ENCODE peak calls at places on chromosomes 16 and 17, in seven cellular contexts. One of them, this sample, is unnamed.

GRCh38 chr16:88510091-88510719 is 57.1 kb downstream of the ZFPM1 start:
- DNase-seq in CD4-positive, CD25-positive, alpha-beta regulatory T cell: no peak
- DNase-seq in SJCRH30: peak; percentile 75
- DNase-seq in HuH-7: no peak
- DNase-seq in endodermal cell: no peak
- DNase-seq in NCI-H446: no peak
- DNase-seq in T-cell: no peak
- DNase-seq in this sample: no peak

GRCh38 chr16:23807028-23807427 is 28.8 kb upstream of the PRKCB start:
- DNase-seq in HuH-7: no peak
- DNase-seq in endodermal cell: no peak
- DNase-seq in NCI-H446: no peak
- DNase-seq in SJCRH30: no peak
- DNase-seq in T-cell: no peak
- DNase-seq in CD4-positive, CD25-positive, alpha-beta regulatory T cell: no peak
- DNase-seq in this sample: no peak

GRCh38 chr17:79950711-79951110 is 85.0 kb downstream of the TBC1D16 start:
- DNase-seq in CD4-positive, CD25-positive, alpha-beta regulatory T cell: no peak
- DNase-seq in endodermal cell: peak; percentile 81
- DNase-seq in HuH-7: peak; percentile 90
- DNase-seq in SJCRH30: no peak
- DNase-seq in T-cell: no peak
- DNase-seq in NCI-H446: no peak
- DNase-seq in this sample: peak; percentile 55

GRCh38 chr17:83073389-83074063 is 5.9 kb upstream of the METRNL start:
- DNase-seq in CD4-positive, CD25-positive, alpha-beta regulatory T cell: no peak
- DNase-seq in endodermal cell: no peak
- DNase-seq in SJCRH30: peak; percentile 57
- DNase-seq in T-cell: no peak
- DNase-seq in NCI-H446: no peak
- DNase-seq in HuH-7: no peak
- DNase-seq in this sample: no peak

GRCh38 chr17:82241926-82242697 is 13.3 kb downstream of the SLC16A3 start:
- DNase-seq in NCI-H446: no peak
- DNase-seq in T-cell: no peak
- DNase-seq in endodermal cell: no peak
- DNase-seq in SJCRH30: no peak
- DNase-seq in HuH-7: no peak
- DNase-seq in CD4-positive, CD25-positive, alpha-beta regulatory T cell: no peak
- DNase-seq in this sample: no peak

GRCh38 chr16:4538067-4538385 is 547 bp downstream of the CDIP1 start:
- DNase-seq in HuH-7: no peak
- DNase-seq in SJCRH30: no peak
- DNase-seq in T-cell: no peak
- DNase-seq in NCI-H446: peak; percentile 51
- DNase-seq in endodermal cell: no peak
- DNase-seq in CD4-positive, CD25-positive, alpha-beta regulatory T cell: no peak
- DNase-seq in this sample: peak; percentile 35

GRCh38 chr17:336110-337021 is 16.2 kb downstream of the RPH3AL start:
- DNase-seq in NCI-H446: no peak
- DNase-seq in SJCRH30: peak; percentile 64
- DNase-seq in T-cell: peak; percentile 58
- DNase-seq in endodermal cell: peak; percentile 70
- DNase-seq in HuH-7: no peak
- DNase-seq in CD4-positive, CD25-positive, alpha-beta regulatory T cell: peak; percentile 23
- DNase-seq in this sample: no peak

GRCh38 chr17:2709173-2709661 is 2.3 kb downstream of the CLUH start:
- DNase-seq in HuH-7: no peak
- DNase-seq in NCI-H446: no peak
- DNase-seq in endodermal cell: peak; percentile 72
- DNase-seq in SJCRH30: no peak
- DNase-seq in T-cell: no peak
- DNase-seq in CD4-positive, CD25-positive, alpha-beta regulatory T cell: peak; percentile 17
- DNase-seq in this sample: peak; percentile 70

GRCh38 chr16:57764341-57765159 is 29.0 kb downstream of the KATNB1 start:
- DNase-seq in T-cell: peak; percentile 5
- DNase-seq in CD4-positive, CD25-positive, alpha-beta regulatory T cell: peak; percentile 13
- DNase-seq in NCI-H446: no peak
- DNase-seq in endodermal cell: peak; percentile 96
- DNase-seq in SJCRH30: peak; percentile 82
- DNase-seq in HuH-7: peak; percentile 37
- DNase-seq in this sample: peak; percentile 92

GRCh38 chr17:78019367-78019975 is 61.0 kb downstream of the TNRC6C start:
- DNase-seq in SJCRH30: no peak
- DNase-seq in endodermal cell: no peak
- DNase-seq in NCI-H446: peak; percentile 38
- DNase-seq in T-cell: no peak
- DNase-seq in CD4-positive, CD25-positive, alpha-beta regulatory T cell: peak; percentile 71
- DNase-seq in HuH-7: no peak
- DNase-seq in this sample: no peak

GRCh38 chr17:15092762-15093161 is 172.4 kb downstream of the PMP22 start:
- DNase-seq in endodermal cell: peak; percentile 13
- DNase-seq in T-cell: no peak
- DNase-seq in CD4-positive, CD25-positive, alpha-beta regulatory T cell: no peak
- DNase-seq in SJCRH30: no peak
- DNase-seq in HuH-7: no peak
- DNase-seq in NCI-H446: no peak
- DNase-seq in this sample: no peak

GRCh38 chr16:29815032-29815721 is 775 bp upstream of the PAGR1 start:
- DNase-seq in endodermal cell: peak; percentile 64
- DNase-seq in CD4-positive, CD25-positive, alpha-beta regulatory T cell: no peak
- DNase-seq in SJCRH30: no peak
- DNase-seq in HuH-7: no peak
- DNase-seq in T-cell: no peak
- DNase-seq in NCI-H446: peak; percentile 50
- DNase-seq in this sample: peak; percentile 55

GRCh38 chr17:66344473-66344872 is 42.1 kb downstream of the PRKCA start:
- DNase-seq in CD4-positive, CD25-positive, alpha-beta regulatory T cell: no peak
- DNase-seq in NCI-H446: no peak
- DNase-seq in T-cell: no peak
- DNase-seq in endodermal cell: no peak
- DNase-seq in HuH-7: no peak
- DNase-seq in SJCRH30: no peak
- DNase-seq in this sample: no peak

GRCh38 chr17:30957741-30958140 is 13.1 kb upstream of the RNF135 start:
- DNase-seq in T-cell: no peak
- DNase-seq in HuH-7: no peak
- DNase-seq in CD4-positive, CD25-positive, alpha-beta regulatory T cell: no peak
- DNase-seq in endodermal cell: no peak
- DNase-seq in SJCRH30: no peak
- DNase-seq in NCI-H446: no peak
- DNase-seq in this sample: no peak

GRCh38 chr16:25501530-25502255 is 190.1 kb upstream of the HS3ST4 start:
- DNase-seq in endodermal cell: peak; percentile 54
- DNase-seq in NCI-H446: no peak
- DNase-seq in SJCRH30: no peak
- DNase-seq in CD4-positive, CD25-positive, alpha-beta regulatory T cell: no peak
- DNase-seq in T-cell: no peak
- DNase-seq in HuH-7: no peak
- DNase-seq in this sample: no peak

GRCh38 chr16:82735696-82736095 is 108.9 kb downstream of the CDH13 start:
- DNase-seq in CD4-positive, CD25-positive, alpha-beta regulatory T cell: no peak
- DNase-seq in NCI-H446: no peak
- DNase-seq in HuH-7: no peak
- DNase-seq in SJCRH30: no peak
- DNase-seq in T-cell: no peak
- DNase-seq in endodermal cell: no peak
- DNase-seq in this sample: no peak

GRCh38 chr16:20966746-20967145 is 66.2 kb downstream of the LYRM1 start:
- DNase-seq in CD4-positive, CD25-positive, alpha-beta regulatory T cell: no peak
- DNase-seq in HuH-7: no peak
- DNase-seq in SJCRH30: no peak
- DNase-seq in endodermal cell: no peak
- DNase-seq in NCI-H446: no peak
- DNase-seq in T-cell: no peak
- DNase-seq in this sample: no peak

GRCh38 chr16:51510416-51510815 is 359.3 kb upstream of the SALL1 start:
- DNase-seq in CD4-positive, CD25-positive, alpha-beta regulatory T cell: no peak
- DNase-seq in NCI-H446: no peak
- DNase-seq in endodermal cell: no peak
- DNase-seq in T-cell: no peak
- DNase-seq in SJCRH30: no peak
- DNase-seq in HuH-7: no peak
- DNase-seq in this sample: no peak

GRCh38 chr17:66040402-66040801 is 151.5 kb downstream of the CEP112 start:
- DNase-seq in T-cell: no peak
- DNase-seq in endodermal cell: peak; percentile 65
- DNase-seq in HuH-7: no peak
- DNase-seq in CD4-positive, CD25-positive, alpha-beta regulatory T cell: no peak
- DNase-seq in NCI-H446: no peak
- DNase-seq in SJCRH30: no peak
- DNase-seq in this sample: peak; percentile 6

GRCh38 chr16:1206326-1206725 is 18.7 kb downstream of the TPSG1 start:
- DNase-seq in T-cell: no peak
- DNase-seq in NCI-H446: no peak
- DNase-seq in CD4-positive, CD25-positive, alpha-beta regulatory T cell: no peak
- DNase-seq in SJCRH30: no peak
- DNase-seq in HuH-7: no peak
- DNase-seq in endodermal cell: peak; percentile 66
- DNase-seq in this sample: no peak

GRCh38 chr17:72402727-72403210 is 281.9 kb downstream of the SOX9 start:
- DNase-seq in NCI-H446: no peak
- DNase-seq in endodermal cell: no peak
- DNase-seq in SJCRH30: no peak
- DNase-seq in CD4-positive, CD25-positive, alpha-beta regulatory T cell: no peak
- DNase-seq in HuH-7: no peak
- DNase-seq in T-cell: no peak
- DNase-seq in this sample: no peak

GRCh38 chr16:87789437-87790277 is 23.9 kb upstream of the KLHDC4 start:
- DNase-seq in T-cell: no peak
- DNase-seq in HuH-7: peak; percentile 75
- DNase-seq in endodermal cell: no peak
- DNase-seq in SJCRH30: peak; percentile 43
- DNase-seq in CD4-positive, CD25-positive, alpha-beta regulatory T cell: no peak
- DNase-seq in NCI-H446: no peak
- DNase-seq in this sample: peak; percentile 66

GRCh38 chr17:14304876-14305636 is 4.2 kb downstream of the HS3ST3B1 start:
- DNase-seq in T-cell: no peak
- DNase-seq in NCI-H446: no peak
- DNase-seq in CD4-positive, CD25-positive, alpha-beta regulatory T cell: peak; percentile 36
- DNase-seq in SJCRH30: peak; percentile 30
- DNase-seq in HuH-7: no peak
- DNase-seq in endodermal cell: peak; percentile 78
- DNase-seq in this sample: peak; percentile 32

GRCh38 chr16:78925071-78925714 is 675.3 kb downstream of the MAF start:
- DNase-seq in SJCRH30: peak; percentile 6
- DNase-seq in T-cell: peak; percentile 4
- DNase-seq in NCI-H446: no peak
- DNase-seq in HuH-7: peak; percentile 71
- DNase-seq in endodermal cell: peak; percentile 74
- DNase-seq in CD4-positive, CD25-positive, alpha-beta regulatory T cell: peak; percentile 31
- DNase-seq in this sample: peak; percentile 51

GRCh38 chr16:12674096-12674495 is 129.6 kb downstream of the CPPED1 start:
- DNase-seq in endodermal cell: no peak
- DNase-seq in CD4-positive, CD25-positive, alpha-beta regulatory T cell: no peak
- DNase-seq in SJCRH30: no peak
- DNase-seq in T-cell: no peak
- DNase-seq in NCI-H446: no peak
- DNase-seq in HuH-7: no peak
- DNase-seq in this sample: no peak

GRCh38 chr17:11990363-11990983 is 6.8 kb downstream of the ZNF18 start:
- DNase-seq in T-cell: no peak
- DNase-seq in NCI-H446: no peak
- DNase-seq in endodermal cell: no peak
- DNase-seq in HuH-7: no peak
- DNase-seq in SJCRH30: no peak
- DNase-seq in CD4-positive, CD25-positive, alpha-beta regulatory T cell: no peak
- DNase-seq in this sample: no peak

GRCh38 chr17:34398990-34399389 is 36.0 kb upstream of the CCL1 start:
- DNase-seq in T-cell: no peak
- DNase-seq in SJCRH30: no peak
- DNase-seq in CD4-positive, CD25-positive, alpha-beta regulatory T cell: no peak
- DNase-seq in NCI-H446: no peak
- DNase-seq in HuH-7: no peak
- DNase-seq in endodermal cell: no peak
- DNase-seq in this sample: no peak